ENCODE peak calls at places on chromosomes 1 and 21, in six cellular contexts. P, D, Y, K, F and X are unnamed samples.

GRCh38 chr1:19315378-19316206 is 3.5 kb downstream of the SLC66A1 start:
- DNase-seq in Y (no peak), P (peak), D (no peak), F (no peak), K (no peak), X (no peak)

GRCh38 chr1:55679971-55680370 is 464.8 kb upstream of the USP24 start:
- DNase-seq in K (no peak), D (no peak), Y (no peak), P (no peak), F (no peak), X (no peak)

GRCh38 chr1:241916196-241916595 is 41.4 kb upstream of the BECN2 start:
- DNase-seq in F (no peak), D (no peak), K (no peak), Y (no peak), P (no peak), X (no peak)

GRCh38 chr21:20645344-20645743 is 352.9 kb upstream of the NCAM2 start:
- DNase-seq in D (no peak), K (no peak), Y (no peak), P (no peak), F (no peak), X (no peak)

GRCh38 chr1:205284420-205285144 is 37.0 kb downstream of the NUAK2 start:
- DNase-seq in K (peak), D (peak), F (peak), Y (peak), P (no peak), X (peak)

GRCh38 chr21:31554511-31555022 is 104.9 kb upstream of the SOD1 start:
- DNase-seq in F (no peak), P (peak), K (peak), Y (no peak), D (peak), X (no peak)

GRCh38 chr1:166905930-166906329 is 29.9 kb upstream of the TADA1 start:
- DNase-seq in K (no peak), Y (no peak), D (no peak), P (no peak), F (no peak), X (no peak)

GRCh38 chr1:228849011-228849541 is 113.8 kb downstream of the RHOU start:
- DNase-seq in K (no peak), P (peak), D (no peak), F (no peak), Y (no peak), X (no peak)

GRCh38 chr1:89607888-89608626 is 24.9 kb upstream of the LRRC8C start:
- DNase-seq in Y (no peak), F (peak), D (peak), K (no peak), P (no peak), X (no peak)

GRCh38 chr1:235366286-235366685 is 941 bp upstream of the TBCE start:
- DNase-seq in K (no peak), F (no peak), Y (no peak), P (no peak), D (no peak), X (peak)

GRCh38 chr1:16628361-16629111 is 15.2 kb upstream of the NBPF1 start:
- DNase-seq in F (peak), D (no peak), Y (no peak), K (no peak), P (no peak), X (no peak)

GRCh38 chr1:152869808-152870419 is 8.2 kb upstream of the SMCP start:
- DNase-seq in Y (peak), F (no peak), D (peak), K (peak), P (peak), X (peak)

GRCh38 chr1:212607924-212608208 is 695 bp upstream of the ATF3 start:
- DNase-seq in Y (no peak), K (no peak), F (no peak), P (no peak), D (no peak), X (no peak)
- TF ChIP-seq POLR2A in Y (no peak), K (no peak), F (no peak), P (peak), D (no peak), X (no peak)

GRCh38 chr1:212608956-212609700 is 567 bp downstream of the ATF3 start:
- DNase-seq in K (no peak), F (peak), P (no peak), Y (peak), D (peak), X (peak)
- TF ChIP-seq POLR2A in K (no peak), F (no peak), P (peak), Y (peak), D (no peak), X (peak)

GRCh38 chr1:117122297-117123025 is 912 bp upstream of the TRIM45 start:
- DNase-seq in F (no peak), Y (no peak), D (no peak), P (no peak), K (no peak), X (no peak)

GRCh38 chr1:117123274-117123673 is 1.7 kb upstream of the TRIM45 start:
- DNase-seq in D (no peak), Y (no peak), K (no peak), P (no peak), F (no peak), X (no peak)

GRCh38 chr1:117120774-117121588 is 568 bp downstream of the TRIM45 start:
- DNase-seq in K (no peak), D (no peak), F (no peak), P (no peak), Y (no peak), X (no peak)

GRCh38 chr1:117118101-117118500 is 3.4 kb downstream of the TRIM45 start:
- DNase-seq in F (no peak), Y (no peak), P (no peak), K (no peak), D (no peak), X (no peak)

DNA sequence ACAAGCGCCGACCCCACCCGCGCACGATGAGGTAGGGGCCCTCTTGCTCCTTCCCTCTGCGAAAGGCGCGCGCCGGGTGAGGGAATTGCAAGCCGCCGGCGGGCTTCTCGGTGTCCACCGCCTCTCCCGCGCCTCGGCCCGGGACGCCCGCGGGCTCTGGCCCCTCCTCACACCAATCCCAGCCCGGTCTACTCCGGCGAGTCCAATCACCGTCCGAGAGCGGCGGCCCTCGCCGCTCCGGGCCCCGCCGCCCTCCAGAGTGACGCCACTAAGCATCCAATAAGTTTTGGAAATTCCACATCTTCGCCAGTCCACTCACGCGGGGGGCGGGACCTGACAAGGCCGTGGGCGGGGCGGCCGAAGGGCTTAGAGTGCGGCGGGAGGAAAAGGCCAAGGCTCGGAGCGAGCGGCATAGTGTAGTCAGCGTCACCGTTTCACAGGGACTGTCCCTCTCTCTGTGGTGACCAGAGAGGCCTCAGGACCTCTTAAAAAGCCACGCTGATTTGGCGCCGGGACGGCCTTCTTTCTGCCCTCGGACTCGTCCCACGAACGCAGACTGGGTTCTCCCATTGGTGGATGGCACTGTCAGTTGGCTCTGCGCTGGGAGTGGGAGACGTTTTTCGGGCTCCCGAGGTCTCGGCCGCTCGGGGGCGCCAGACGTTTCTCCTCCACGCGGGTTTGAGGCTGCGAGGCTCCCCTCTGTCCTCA is at the start of gene TRIM45:
- DNase-seq in K (peak), Y (peak), F (peak), D (peak), P (peak), X (peak)
- TF ChIP-seq POLR2A in K (peak), Y (peak), F (peak), D (no peak), P (peak), X (peak)

DNA sequence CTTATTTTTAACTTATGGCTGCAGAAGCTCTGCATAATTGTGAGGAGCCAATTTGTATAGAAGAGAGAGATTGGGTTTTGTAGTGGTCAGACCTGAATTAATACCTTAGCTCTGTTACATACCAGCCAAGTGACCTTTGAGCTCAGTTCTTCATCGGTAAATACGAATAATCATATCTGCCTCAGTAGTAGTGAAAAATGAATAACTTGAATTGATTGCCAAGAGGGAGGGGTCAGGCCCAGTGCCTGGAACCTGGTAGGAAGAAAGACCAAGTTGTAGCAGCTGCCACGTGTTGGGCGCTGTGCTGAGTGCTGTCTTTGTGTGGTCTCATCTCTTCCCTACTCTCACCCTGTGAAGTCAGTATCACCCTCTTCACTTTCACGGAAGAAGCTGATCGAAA is 247.5 kb downstream of the PBX1 start:
- DNase-seq in D (no peak), K (no peak), Y (no peak), P (no peak), F (no peak), X (no peak)
- TF ChIP-seq POLR2A in D (no peak), K (no peak), Y (no peak), P (no peak), F (no peak), X (no peak)